ENCODE peak calls at places on chromosomes 2 and 18, in four cellular contexts. M, J, S and W are unnamed samples.

GRCh38 chr2:18659891-18660290 is 70.5 kb upstream of the NT5C1B start:
- DNase-seq in J (no peak), S (no peak), M (no peak), W (no peak)

GRCh38 chr2:63053889-63054725 is 3.5 kb downstream of the OTX1 start:
- DNase-seq in J (no peak), M (peak; percentile 11), S (no peak), W (no peak)

GRCh38 chr18:58009166-58009565 is 34.9 kb upstream of the NEDD4L start:
- DNase-seq in M (no peak), S (no peak), J (peak; percentile 52), W (no peak)

GRCh38 chr2:55961318-55961911 is 37.8 kb upstream of the EFEMP1 start:
- DNase-seq in M (peak; percentile 23), J (peak; percentile 84), S (peak; percentile 75), W (no peak)

GRCh38 chr2:53036196-53036595 is 731.4 kb upstream of the CHAC2 start:
- DNase-seq in S (no peak), J (peak; percentile 5), M (no peak), W (no peak)

GRCh38 chr2:109084341-109084740 is 44.7 kb upstream of the SH3RF3 start:
- DNase-seq in S (no peak), J (no peak), M (no peak), W (no peak)

GRCh38 chr2:175931751-175932295 is 70.2 kb downstream of the LNPK start:
- DNase-seq in M (no peak), J (peak; percentile 51), S (no peak), W (no peak)

GRCh38 chr2:128506534-128506933 is 187.9 kb upstream of the HS6ST1 start:
- DNase-seq in S (no peak), M (no peak), J (no peak), W (no peak)

GRCh38 chr2:33412920-33413319 is 63.5 kb upstream of the RASGRP3 start:
- DNase-seq in J (peak; percentile 80), M (no peak), S (peak; percentile 73), W (no peak)

GRCh38 chr2:72745679-72746368 is 80.0 kb downstream of the EXOC6B start:
- DNase-seq in M (no peak), S (peak; percentile 85), J (peak; percentile 86), W (no peak)

GRCh38 chr18:8508320-8508719 is 100.9 kb upstream of the RAB12 start:
- DNase-seq in J (no peak), M (no peak), S (no peak), W (no peak)

GRCh38 chr2:2686228-2686627 is 355.2 kb upstream of the MYT1L start:
- DNase-seq in M (no peak), J (no peak), S (no peak), W (no peak)

GRCh38 chr2:2691419-2691818 is 360.3 kb upstream of the MYT1L start:
- DNase-seq in M (no peak), S (no peak), J (no peak), W (no peak)

GRCh38 chr2:2689313-2689712 is 358.2 kb upstream of the MYT1L start:
- DNase-seq in J (no peak), S (no peak), M (no peak), W (no peak)

GRCh38 chr2:2688231-2688630 is 357.2 kb upstream of the MYT1L start:
- DNase-seq in J (no peak), S (no peak), M (no peak), W (no peak)

GRCh38 chr2:2687745-2688144 is 356.7 kb upstream of the MYT1L start:
- DNase-seq in J (no peak), M (no peak), S (no peak), W (no peak)
- TF ChIP-seq CTCF in J (no peak), M (no peak), S (no peak), W (no peak)

DNA sequence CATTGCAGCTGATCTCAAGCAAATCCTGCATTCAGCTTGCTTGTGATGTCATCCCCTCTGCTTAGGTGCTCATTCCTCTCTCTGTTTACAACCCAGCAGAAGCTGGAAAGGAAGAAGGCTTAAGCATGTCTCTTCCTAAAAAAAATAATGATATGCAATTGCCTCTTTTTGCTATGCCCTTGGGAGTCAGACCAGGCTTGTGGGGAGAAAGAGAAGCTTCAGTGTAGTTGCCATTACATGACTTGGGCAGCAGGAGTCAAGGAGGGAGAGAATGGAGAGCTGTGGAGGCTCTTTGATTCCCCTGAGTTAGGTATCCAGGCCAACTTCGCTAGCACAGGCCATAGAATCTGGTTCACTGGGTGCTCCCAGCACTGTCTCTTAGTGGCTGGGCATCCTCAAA is 101.1 kb downstream of the MAPK4 start:
- DNase-seq in M (no peak), S (no peak), J (no peak), W (no peak)
- TF ChIP-seq CTCF in M (no peak), S (no peak), J (no peak), W (no peak)

GRCh38 chr2:165563468-165564225 is 94.1 kb downstream of the CSRNP3 start:
- DNase-seq in M (no peak), J (no peak), S (peak; percentile 47), W (no peak)
- TF ChIP-seq CTCF in M (no peak), J (peak; percentile 6), S (peak; percentile 70), W (no peak)

GRCh38 chr2:223779877-223780276 is 57.5 kb downstream of the AP1S3 start:
- DNase-seq in J (peak; percentile 59), S (peak; percentile 84), M (no peak), W (no peak)
- TF ChIP-seq CTCF in J (peak; percentile 49), S (peak; percentile 60), M (no peak), W (no peak)

GRCh38 chr2:98607104-98607503 is 1.2 kb downstream of the COA5 start:
- DNase-seq in M (no peak), S (no peak), J (no peak), W (no peak)

GRCh38 chr2:98607741-98608117 is 583 bp downstream of the COA5 start:
- DNase-seq in J (peak; percentile 17), M (no peak), S (no peak), W (no peak)

GRCh38 chr2:98606431-98606830 is 1.9 kb downstream of the COA5 start:
- DNase-seq in S (no peak), J (no peak), M (no peak), W (no peak)

GRCh38 chr2:98608962-98609604 is 694 bp downstream of the UNC50 start:
- DNase-seq in J (peak; percentile 55), M (no peak), S (peak; percentile 39), W (no peak)

DNA sequence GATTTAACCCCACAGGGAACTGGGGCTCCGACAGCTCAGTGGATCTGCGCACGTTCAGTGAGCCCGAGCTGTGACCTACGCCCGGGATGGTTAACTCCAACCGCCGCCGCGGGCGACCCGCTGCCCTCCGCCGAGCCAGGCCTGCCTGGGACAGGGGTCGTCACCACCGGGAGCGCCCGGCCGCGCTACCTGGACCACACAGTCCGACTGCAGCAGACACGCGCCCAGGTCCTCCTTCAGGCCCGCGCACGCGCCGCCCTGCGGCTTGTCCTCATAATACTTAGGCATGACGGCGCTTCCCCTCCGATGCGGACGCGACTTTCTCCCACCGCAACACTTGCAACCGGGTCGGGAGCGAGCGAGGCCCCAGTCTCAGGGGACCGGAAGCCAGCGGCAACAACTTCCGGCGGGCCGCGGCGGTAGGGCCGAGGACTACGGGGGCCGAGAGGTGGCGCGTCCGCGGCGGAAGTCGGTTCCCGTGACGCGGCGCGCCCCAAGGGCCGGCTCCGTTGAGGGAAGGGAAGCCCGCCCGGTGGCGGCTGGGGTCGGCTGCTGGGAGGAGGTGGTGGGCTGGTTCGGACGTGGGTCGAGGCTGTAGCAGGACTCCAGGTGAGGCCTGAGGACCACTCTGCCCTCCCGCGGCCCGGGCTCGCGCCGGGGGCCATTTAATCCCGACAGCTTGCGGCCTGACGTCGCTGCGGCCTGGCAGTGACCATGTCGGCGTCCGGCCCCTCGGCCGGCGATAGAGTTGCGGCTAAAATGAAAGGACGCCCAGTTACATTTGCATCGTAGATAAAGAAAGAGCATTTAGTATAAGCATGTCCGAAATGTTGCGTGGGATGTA is at the start of the genes COA5 and UNC50:
- DNase-seq in J (peak; percentile 94), M (peak; percentile 81), S (peak; percentile 87), W (peak; percentile 62)
- TF ChIP-seq CTCF in J (no peak), M (peak; percentile 13), S (no peak), W (no peak)

GRCh38 chr2:152120430-152120829 is 21.6 kb upstream of the CACNB4 start:
- DNase-seq in J (no peak), M (no peak), S (no peak), W (no peak)

DNA sequence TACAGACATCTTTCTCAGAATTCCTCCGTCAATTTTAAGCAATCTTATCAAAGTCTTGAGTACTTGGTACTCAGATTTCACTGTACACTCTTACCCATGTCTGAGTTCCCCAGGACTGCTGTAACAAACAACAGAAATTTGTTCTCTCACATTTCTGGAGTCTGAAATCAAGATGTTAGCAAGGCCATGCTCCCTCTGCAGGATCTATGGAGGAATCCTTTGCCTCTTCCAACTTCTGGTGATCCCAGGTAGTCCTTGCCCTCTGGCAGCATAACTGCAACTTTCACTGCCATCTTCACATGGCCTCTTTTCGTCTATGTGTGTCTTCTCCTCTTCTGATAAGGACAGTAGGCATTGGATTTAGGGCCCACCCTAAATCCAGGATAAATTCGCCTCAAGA is 17.1 kb upstream of the CACNB4 start:
- DNase-seq in J (no peak), M (no peak), S (peak; percentile 17), W (no peak)
- TF ChIP-seq CTCF in J (peak; percentile 5), M (no peak), S (peak; percentile 38), W (no peak)

DNA sequence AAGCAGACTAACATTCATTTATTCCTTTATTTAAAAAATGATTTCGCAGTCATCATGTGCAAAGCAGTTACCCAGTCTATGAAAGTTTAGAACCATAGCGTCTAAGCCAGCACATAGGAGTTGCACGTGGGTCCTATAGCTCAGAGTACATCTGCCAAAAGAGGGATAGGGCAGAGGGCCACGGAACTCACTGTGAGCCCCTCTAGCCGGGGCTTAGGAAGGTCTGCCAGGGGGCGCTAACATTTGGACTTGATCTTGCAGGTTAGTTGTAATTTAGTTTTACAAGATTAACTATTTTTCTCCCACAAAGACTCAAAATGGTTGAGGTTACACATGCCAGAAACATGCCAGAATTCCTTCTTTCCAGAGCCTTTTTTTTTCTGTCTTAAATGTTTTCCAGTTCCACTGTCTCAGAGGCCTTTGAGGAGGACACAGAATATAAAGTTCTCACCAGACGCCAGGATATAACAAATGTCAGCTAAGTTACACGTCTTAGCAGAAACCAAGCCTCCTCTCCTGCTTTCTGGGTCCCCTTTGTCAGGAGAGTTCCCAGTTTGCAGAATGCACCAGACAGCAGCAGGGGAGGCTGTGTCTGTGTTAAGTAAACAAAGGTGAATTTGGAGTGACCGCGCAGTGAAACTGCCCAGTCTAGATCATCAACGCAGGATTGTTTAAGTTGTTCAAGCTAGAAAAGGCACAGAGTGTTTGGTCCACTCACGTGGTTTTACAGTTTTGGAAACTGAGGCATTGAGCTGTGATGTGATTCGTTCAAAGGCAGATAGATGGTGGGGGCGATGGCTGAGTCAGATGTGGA is 292.0 kb downstream of the PRKCE start:
- DNase-seq in M (no peak), S (no peak), J (no peak), W (no peak)
- TF ChIP-seq CTCF in M (no peak), S (peak; percentile 40), J (no peak), W (no peak)